ENCODE peak calls at places on chromosomes 16 and 17, in seven cellular contexts. O, R, T, E, U, K and N are unnamed samples.

GRCh38 chr16:56368545-56368944 is 56.8 kb downstream of the AMFR start:
- DNase-seq in U (no peak), R (no peak), E (no peak), K (no peak), T (no peak), O (no peak), N (no peak)

GRCh38 chr17:72165202-72165972 is 44.6 kb downstream of the SOX9 start:
- DNase-seq in O (no peak), U (no peak), E (no peak), T (no peak), K (no peak), R (no peak), N (no peak)

GRCh38 chr16:31453255-31454204 is 5.8 kb upstream of the ARMC5 start:
- DNase-seq in T (peak), O (no peak), K (peak), R (no peak), E (no peak), U (no peak), N (peak)

GRCh38 chr17:70683936-70684335 is 514.6 kb downstream of the KCNJ2 start:
- DNase-seq in E (no peak), O (no peak), K (no peak), R (no peak), T (no peak), U (no peak), N (no peak)

GRCh38 chr17:30808785-30809286 is 15.7 kb downstream of the CRLF3 start:
- DNase-seq in E (no peak), R (peak), T (no peak), U (no peak), K (no peak), O (no peak), N (no peak)

GRCh38 chr16:85653226-85653917 is 35.4 kb downstream of the GINS2 start:
- DNase-seq in K (no peak), E (no peak), T (no peak), R (no peak), U (no peak), O (no peak), N (no peak)

GRCh38 chr17:29930399-29931010 is 477 bp upstream of the SSH2 start:
- DNase-seq in T (no peak), R (no peak), U (no peak), K (peak), O (no peak), E (no peak), N (no peak)

GRCh38 chr16:86505185-86505898 is 5.0 kb upstream of the FOXF1 start:
- DNase-seq in U (no peak), K (no peak), T (no peak), E (no peak), O (no peak), R (no peak), N (peak)

GRCh38 chr17:76556759-76557367 is 17.0 kb downstream of the PRCD start:
- DNase-seq in T (no peak), E (no peak), U (no peak), R (no peak), K (peak), O (no peak), N (no peak)

GRCh38 chr16:64397945-64398508 is 723.8 kb downstream of the CDH11 start:
- DNase-seq in O (no peak), K (no peak), E (no peak), T (no peak), U (no peak), R (no peak), N (no peak)

GRCh38 chr16:88202207-88202745 is 180.5 kb upstream of the ZNF469 start:
- DNase-seq in K (no peak), E (no peak), R (no peak), O (no peak), T (no peak), U (no peak), N (no peak)

GRCh38 chr17:31313982-31314787 is at the start of gene EVI2B:
- DNase-seq in K (no peak), U (no peak), O (no peak), R (peak), E (no peak), T (peak), N (no peak)

GRCh38 chr17:50201226-50201854 is at the start of gene COL1A1:
- DNase-seq in K (no peak), U (peak), R (no peak), E (no peak), T (no peak), O (no peak), N (no peak)

GRCh38 chr16:50627419-50627818 is 53.7 kb downstream of the SNX20 start:
- DNase-seq in E (no peak), K (no peak), O (no peak), R (no peak), T (no peak), U (peak), N (no peak)

GRCh38 chr16:65975049-65975708 is 391.3 kb upstream of the CDH5 start:
- DNase-seq in R (no peak), U (no peak), O (peak), E (no peak), T (peak), K (no peak), N (peak)

GRCh38 chr16:87317766-87318121 is 552 bp upstream of the C16orf95 start:
- DNase-seq in R (no peak), K (peak), E (no peak), O (no peak), T (peak), U (peak), N (peak)

GRCh38 chr16:68005786-68006286 is 6.6 kb upstream of the DPEP2 start:
- DNase-seq in E (no peak), R (no peak), T (no peak), K (no peak), O (no peak), U (no peak), N (no peak)

GRCh38 chr16:72221216-72221995 is 49.5 kb upstream of the PMFBP1 start:
- DNase-seq in K (no peak), E (no peak), U (no peak), R (no peak), O (no peak), T (no peak), N (no peak)

GRCh38 chr17:8255499-8255898 is 6.4 kb downstream of the PFAS start:
- DNase-seq in R (no peak), U (no peak), K (peak), E (no peak), O (no peak), T (no peak), N (no peak)

GRCh38 chr17:18996458-18996857 is 8.1 kb downstream of the FAM83G start:
- DNase-seq in O (no peak), K (no peak), T (no peak), E (no peak), U (no peak), R (no peak), N (no peak)

GRCh38 chr17:45430738-45431530 is 1.7 kb downstream of the ARHGAP27 start:
- DNase-seq in K (no peak), T (no peak), R (no peak), E (no peak), O (no peak), U (no peak), N (peak)

GRCh38 chr17:2085648-2085949 is 30.7 kb downstream of the HIC1 start:
- DNase-seq in E (no peak), T (no peak), O (no peak), K (no peak), R (no peak), U (no peak), N (no peak)

GRCh38 chr16:4313563-4314531 is 2.0 kb upstream of the GLIS2 start:
- DNase-seq in E (no peak), O (peak), R (no peak), K (peak), U (peak), T (peak), N (no peak)

GRCh38 chr16:53530046-53530445 is 27.0 kb upstream of the AKTIP start:
- DNase-seq in R (no peak), K (no peak), T (no peak), O (no peak), E (no peak), U (peak), N (no peak)
- TF ChIP-seq JUND in R (no peak), K (no peak), T (no peak), O (no peak), E (no peak), U (no peak), N (no peak)

GRCh38 chr16:89344846-89345577 is 127.5 kb downstream of the ZNF778 start:
- DNase-seq in E (no peak), U (no peak), K (no peak), T (no peak), O (no peak), R (no peak), N (no peak)

GRCh38 chr16:89345663-89346150 is 128.2 kb downstream of the ZNF778 start:
- DNase-seq in O (no peak), K (peak), R (no peak), U (no peak), T (no peak), E (no peak), N (peak)

GRCh38 chr16:89344314-89344828 is 126.9 kb downstream of the ZNF778 start:
- DNase-seq in U (no peak), T (no peak), E (no peak), O (no peak), K (no peak), R (no peak), N (no peak)

GRCh38 chr16:89341697-89342694 is 124.5 kb downstream of the ZNF778 start:
- DNase-seq in R (no peak), O (no peak), E (no peak), K (no peak), U (no peak), T (no peak), N (no peak)

GRCh38 chr16:89343501-89344291 is 126.2 kb downstream of the ZNF778 start:
- DNase-seq in R (no peak), O (peak), U (no peak), T (no peak), K (no peak), E (no peak), N (no peak)
- TF ChIP-seq JUND in R (no peak), O (peak), U (no peak), T (no peak), K (no peak), E (no peak), N (no peak)

DNA sequence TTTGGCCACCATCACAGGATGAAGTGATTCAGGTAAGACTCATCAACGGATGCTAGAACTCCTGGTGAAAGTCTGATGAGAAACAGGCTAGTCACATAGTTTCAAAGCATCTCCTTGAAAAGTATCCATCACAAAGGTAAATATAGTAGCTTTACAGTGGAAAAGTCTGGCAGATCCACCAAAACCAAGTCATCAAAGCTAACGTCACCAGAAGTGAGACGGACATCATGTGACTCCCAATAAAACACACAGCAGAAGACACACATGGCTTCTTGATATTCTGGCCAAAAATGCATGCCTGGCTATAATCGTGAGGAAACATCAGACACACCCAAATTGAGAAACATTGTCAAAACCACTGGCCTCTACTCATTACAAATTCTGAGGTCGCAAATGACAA is 17.9 kb upstream of the TRPV3 start:
- DNase-seq in E (no peak), K (no peak), T (no peak), R (no peak), O (no peak), U (no peak), N (no peak)
- TF ChIP-seq JUND in E (no peak), K (no peak), T (no peak), R (no peak), O (no peak), U (no peak), N (no peak)

GRCh38 chr17:43350888-43351361 is 47.9 kb upstream of the ARL4D start:
- DNase-seq in R (no peak), U (no peak), E (no peak), O (no peak), K (no peak), T (no peak), N (no peak)

GRCh38 chr17:43349142-43349541 is 49.7 kb upstream of the ARL4D start:
- DNase-seq in K (no peak), T (no peak), R (no peak), O (no peak), U (no peak), E (no peak), N (no peak)

GRCh38 chr17:43353364-43353763 is 45.4 kb upstream of the ARL4D start:
- DNase-seq in K (no peak), O (no peak), E (no peak), T (no peak), U (no peak), R (no peak), N (no peak)

GRCh38 chr17:43352579-43352978 is 46.2 kb upstream of the ARL4D start:
- DNase-seq in R (no peak), E (no peak), O (no peak), U (no peak), T (no peak), K (no peak), N (no peak)

GRCh38 chr17:43351686-43352085 is 47.1 kb upstream of the ARL4D start:
- DNase-seq in E (no peak), O (no peak), K (no peak), T (no peak), U (no peak), R (no peak), N (no peak)
- TF ChIP-seq JUND in E (no peak), O (no peak), K (no peak), T (no peak), U (no peak), R (no peak), N (no peak)

GRCh38 chr17:63406689-63407330 is 39.3 kb downstream of the CYB561 start:
- DNase-seq in R (peak), K (peak), T (peak), O (peak), U (peak), E (peak), N (peak)

GRCh38 chr17:63407741-63408330 is 38.3 kb downstream of the CYB561 start:
- DNase-seq in K (no peak), E (no peak), T (no peak), O (no peak), R (no peak), U (no peak), N (no peak)

GRCh38 chr17:63405020-63405419 is 41.1 kb downstream of the CYB561 start:
- DNase-seq in T (no peak), U (no peak), K (no peak), R (no peak), O (no peak), E (no peak), N (no peak)

GRCh38 chr17:63402808-63403207 is 43.3 kb downstream of the CYB561 start:
- DNase-seq in K (no peak), E (no peak), O (no peak), U (no peak), R (no peak), T (no peak), N (no peak)

DNA sequence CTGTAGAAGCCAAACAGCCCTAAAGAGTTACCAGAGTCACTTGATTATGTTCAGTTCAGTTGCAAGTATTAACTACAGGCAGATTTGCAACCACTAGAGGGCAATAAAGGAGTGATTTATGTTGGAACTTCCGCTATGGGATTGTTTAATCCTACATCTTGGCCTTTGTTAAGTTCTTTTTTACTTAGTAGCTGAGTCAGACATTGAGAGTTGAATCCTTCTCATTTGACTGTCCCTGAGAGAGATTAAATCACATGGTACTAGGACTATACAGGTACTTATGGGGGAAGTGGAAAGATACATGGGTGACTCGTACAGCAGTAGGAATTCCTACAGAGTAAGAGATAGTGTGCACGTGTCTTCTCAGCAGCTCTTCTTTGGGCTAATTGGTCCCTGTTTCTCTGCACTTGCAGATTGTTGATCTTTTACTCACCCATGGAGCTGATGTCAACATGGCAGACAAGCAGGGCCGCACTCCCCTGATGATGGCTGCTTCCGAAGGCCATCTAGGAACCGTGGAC is 40.3 kb downstream of the CYB561 start:
- DNase-seq in T (peak), R (no peak), O (peak), E (no peak), U (peak), K (peak), N (peak)
- TF ChIP-seq JUND in T (peak), R (no peak), O (no peak), E (no peak), U (peak), K (no peak), N (no peak)